ENCODE peak calls at places on chromosomes 6 and 20, in four cellular contexts. One of them, this sample, is unnamed.

GRCh38 chr6:108518714-108519576 is 41.8 kb upstream of the FOXO3 start:
- ATAC-seq in activated naive CD8-positive, alpha-beta T cell treated with anti-CD3 and anti-CD28 coated beads, Interleukin-2, amount 50 U/mL, for 24 hours: no peak
- ATAC-seq in K562: peak
- ATAC-seq in Panc1: peak
- ATAC-seq in this sample: no peak

GRCh38 chr6:105429676-105430075 is 26.8 kb upstream of the PREP start:
- ATAC-seq in activated naive CD8-positive, alpha-beta T cell treated with anti-CD3 and anti-CD28 coated beads, Interleukin-2, amount 50 U/mL, for 24 hours: no peak
- ATAC-seq in K562: no peak
- ATAC-seq in Panc1: no peak
- ATAC-seq in this sample: no peak

GRCh38 chr20:3452127-3452526 is 18.7 kb upstream of the ATRN start:
- ATAC-seq in activated naive CD8-positive, alpha-beta T cell treated with anti-CD3 and anti-CD28 coated beads, Interleukin-2, amount 50 U/mL, for 24 hours: no peak
- ATAC-seq in K562: no peak
- ATAC-seq in Panc1: no peak
- ATAC-seq in this sample: no peak

GRCh38 chr6:158531566-158531965 is 28.3 kb upstream of the TMEM181 start:
- ATAC-seq in activated naive CD8-positive, alpha-beta T cell treated with anti-CD3 and anti-CD28 coated beads, Interleukin-2, amount 50 U/mL, for 24 hours: no peak
- ATAC-seq in K562: no peak
- ATAC-seq in Panc1: no peak
- ATAC-seq in this sample: no peak

GRCh38 chr6:154485784-154486183 is 24.7 kb downstream of the CNKSR3 start:
- ATAC-seq in activated naive CD8-positive, alpha-beta T cell treated with anti-CD3 and anti-CD28 coated beads, Interleukin-2, amount 50 U/mL, for 24 hours: no peak
- ATAC-seq in K562: peak
- ATAC-seq in Panc1: no peak
- ATAC-seq in this sample: no peak

GRCh38 chr20:13546497-13547131 is 92.1 kb downstream of the TASP1 start:
- ATAC-seq in activated naive CD8-positive, alpha-beta T cell treated with anti-CD3 and anti-CD28 coated beads, Interleukin-2, amount 50 U/mL, for 24 hours: peak
- ATAC-seq in K562: peak
- ATAC-seq in Panc1: peak
- ATAC-seq in this sample: peak

GRCh38 chr6:135465307-135465706 is 32.2 kb downstream of the AHI1 start:
- ATAC-seq in activated naive CD8-positive, alpha-beta T cell treated with anti-CD3 and anti-CD28 coated beads, Interleukin-2, amount 50 U/mL, for 24 hours: no peak
- ATAC-seq in K562: no peak
- ATAC-seq in Panc1: no peak
- ATAC-seq in this sample: no peak

GRCh38 chr6:136761227-136761922 is 30.9 kb downstream of the MAP3K5 start:
- ATAC-seq in activated naive CD8-positive, alpha-beta T cell treated with anti-CD3 and anti-CD28 coated beads, Interleukin-2, amount 50 U/mL, for 24 hours: peak
- ATAC-seq in K562: peak
- ATAC-seq in Panc1: peak
- ATAC-seq in this sample: peak

GRCh38 chr6:26054659-26054936 is 32.6 kb upstream of the HFE start:
- ATAC-seq in activated naive CD8-positive, alpha-beta T cell treated with anti-CD3 and anti-CD28 coated beads, Interleukin-2, amount 50 U/mL, for 24 hours: no peak
- ATAC-seq in K562: no peak
- ATAC-seq in Panc1: no peak
- ATAC-seq in this sample: no peak

GRCh38 chr6:15914553-15914952 is 214.3 kb upstream of the MYLIP start:
- ATAC-seq in activated naive CD8-positive, alpha-beta T cell treated with anti-CD3 and anti-CD28 coated beads, Interleukin-2, amount 50 U/mL, for 24 hours: peak
- ATAC-seq in K562: no peak
- ATAC-seq in Panc1: no peak
- ATAC-seq in this sample: peak

GRCh38 chr20:62617711-62618483 is 24.4 kb upstream of the SLCO4A1 start:
- ATAC-seq in activated naive CD8-positive, alpha-beta T cell treated with anti-CD3 and anti-CD28 coated beads, Interleukin-2, amount 50 U/mL, for 24 hours: peak
- ATAC-seq in K562: no peak
- ATAC-seq in Panc1: peak
- ATAC-seq in this sample: peak

GRCh38 chr20:11112837-11113236 is 439.0 kb upstream of the JAG1 start:
- ATAC-seq in activated naive CD8-positive, alpha-beta T cell treated with anti-CD3 and anti-CD28 coated beads, Interleukin-2, amount 50 U/mL, for 24 hours: no peak
- ATAC-seq in K562: no peak
- ATAC-seq in Panc1: no peak
- ATAC-seq in this sample: no peak

GRCh38 chr20:55437778-55438417 is 567.4 kb downstream of the CBLN4 start:
- ATAC-seq in activated naive CD8-positive, alpha-beta T cell treated with anti-CD3 and anti-CD28 coated beads, Interleukin-2, amount 50 U/mL, for 24 hours: no peak
- ATAC-seq in K562: no peak
- ATAC-seq in Panc1: no peak
- ATAC-seq in this sample: no peak

GRCh38 chr6:135030532-135031178 is 24.0 kb downstream of the HBS1L start:
- ATAC-seq in activated naive CD8-positive, alpha-beta T cell treated with anti-CD3 and anti-CD28 coated beads, Interleukin-2, amount 50 U/mL, for 24 hours: peak
- ATAC-seq in K562: peak
- ATAC-seq in Panc1: no peak
- ATAC-seq in this sample: peak

GRCh38 chr6:100998111-100998510 is 117.0 kb upstream of the ASCC3 start:
- ATAC-seq in activated naive CD8-positive, alpha-beta T cell treated with anti-CD3 and anti-CD28 coated beads, Interleukin-2, amount 50 U/mL, for 24 hours: no peak
- ATAC-seq in K562: no peak
- ATAC-seq in Panc1: no peak
- ATAC-seq in this sample: no peak

GRCh38 chr6:11650711-11651110 is 113.2 kb downstream of the TMEM170B start:
- ATAC-seq in activated naive CD8-positive, alpha-beta T cell treated with anti-CD3 and anti-CD28 coated beads, Interleukin-2, amount 50 U/mL, for 24 hours: no peak
- ATAC-seq in K562: no peak
- ATAC-seq in Panc1: no peak
- ATAC-seq in this sample: no peak

GRCh38 chr6:84618046-84618752 is 146.2 kb downstream of the TBX18 start:
- ATAC-seq in activated naive CD8-positive, alpha-beta T cell treated with anti-CD3 and anti-CD28 coated beads, Interleukin-2, amount 50 U/mL, for 24 hours: no peak
- ATAC-seq in K562: no peak
- ATAC-seq in Panc1: no peak
- ATAC-seq in this sample: no peak

GRCh38 chr6:83417880-83418663 is 12.8 kb downstream of the ME1 start:
- ATAC-seq in activated naive CD8-positive, alpha-beta T cell treated with anti-CD3 and anti-CD28 coated beads, Interleukin-2, amount 50 U/mL, for 24 hours: no peak
- ATAC-seq in K562: peak
- ATAC-seq in Panc1: peak
- ATAC-seq in this sample: no peak

GRCh38 chr6:169568314-169569087 is 133.3 kb downstream of the WDR27 start:
- ATAC-seq in activated naive CD8-positive, alpha-beta T cell treated with anti-CD3 and anti-CD28 coated beads, Interleukin-2, amount 50 U/mL, for 24 hours: peak
- ATAC-seq in K562: no peak
- ATAC-seq in Panc1: no peak
- ATAC-seq in this sample: peak

GRCh38 chr6:44022296-44022661 is 105.0 kb downstream of the MRPL14 start:
- ATAC-seq in activated naive CD8-positive, alpha-beta T cell treated with anti-CD3 and anti-CD28 coated beads, Interleukin-2, amount 50 U/mL, for 24 hours: no peak
- ATAC-seq in K562: peak
- ATAC-seq in Panc1: peak
- ATAC-seq in this sample: no peak

GRCh38 chr6:10404799-10405524 is 9.9 kb downstream of the TFAP2A start:
- ATAC-seq in activated naive CD8-positive, alpha-beta T cell treated with anti-CD3 and anti-CD28 coated beads, Interleukin-2, amount 50 U/mL, for 24 hours: no peak
- ATAC-seq in K562: peak
- ATAC-seq in Panc1: peak
- ATAC-seq in this sample: no peak

GRCh38 chr6:56660374-56660730 is 17.7 kb upstream of the DST start:
- ATAC-seq in activated naive CD8-positive, alpha-beta T cell treated with anti-CD3 and anti-CD28 coated beads, Interleukin-2, amount 50 U/mL, for 24 hours: no peak
- ATAC-seq in K562: no peak
- ATAC-seq in Panc1: no peak
- ATAC-seq in this sample: no peak

GRCh38 chr6:37182736-37183590 is 13.0 kb downstream of the PIM1 start:
- ATAC-seq in activated naive CD8-positive, alpha-beta T cell treated with anti-CD3 and anti-CD28 coated beads, Interleukin-2, amount 50 U/mL, for 24 hours: peak
- ATAC-seq in K562: peak
- ATAC-seq in Panc1: no peak
- ATAC-seq in this sample: peak

GRCh38 chr20:32110173-32110704 is 725 bp downstream of the TM9SF4 start:
- ATAC-seq in activated naive CD8-positive, alpha-beta T cell treated with anti-CD3 and anti-CD28 coated beads, Interleukin-2, amount 50 U/mL, for 24 hours: no peak
- ATAC-seq in K562: no peak
- ATAC-seq in Panc1: no peak
- ATAC-seq in this sample: peak

GRCh38 chr6:168050861-168051586 is 28.0 kb downstream of the FRMD1 start:
- ATAC-seq in activated naive CD8-positive, alpha-beta T cell treated with anti-CD3 and anti-CD28 coated beads, Interleukin-2, amount 50 U/mL, for 24 hours: no peak
- ATAC-seq in K562: peak
- ATAC-seq in Panc1: peak
- ATAC-seq in this sample: no peak

GRCh38 chr6:168045141-168045691 is 33.8 kb downstream of the FRMD1 start:
- ATAC-seq in activated naive CD8-positive, alpha-beta T cell treated with anti-CD3 and anti-CD28 coated beads, Interleukin-2, amount 50 U/mL, for 24 hours: no peak
- ATAC-seq in K562: peak
- ATAC-seq in Panc1: peak
- ATAC-seq in this sample: no peak

GRCh38 chr20:19944772-19945459 is 72.2 kb upstream of the NAA20 start:
- ATAC-seq in activated naive CD8-positive, alpha-beta T cell treated with anti-CD3 and anti-CD28 coated beads, Interleukin-2, amount 50 U/mL, for 24 hours: peak
- ATAC-seq in K562: no peak
- ATAC-seq in Panc1: no peak
- ATAC-seq in this sample: peak

GRCh38 chr6:145318952-145319351 is 416.4 kb downstream of the EPM2A start:
- ATAC-seq in activated naive CD8-positive, alpha-beta T cell treated with anti-CD3 and anti-CD28 coated beads, Interleukin-2, amount 50 U/mL, for 24 hours: no peak
- ATAC-seq in K562: no peak
- ATAC-seq in Panc1: no peak
- ATAC-seq in this sample: no peak

GRCh38 chr6:15386756-15387112 is 140.9 kb downstream of the JARID2 start:
- ATAC-seq in activated naive CD8-positive, alpha-beta T cell treated with anti-CD3 and anti-CD28 coated beads, Interleukin-2, amount 50 U/mL, for 24 hours: peak
- ATAC-seq in K562: no peak
- ATAC-seq in Panc1: no peak
- ATAC-seq in this sample: peak

GRCh38 chr6:34663887-34664269 is 32.7 kb downstream of the ILRUN start:
- ATAC-seq in activated naive CD8-positive, alpha-beta T cell treated with anti-CD3 and anti-CD28 coated beads, Interleukin-2, amount 50 U/mL, for 24 hours: no peak
- ATAC-seq in K562: peak
- ATAC-seq in Panc1: no peak
- ATAC-seq in this sample: no peak

GRCh38 chr20:41232971-41233926 is 84.3 kb downstream of the ZHX3 start:
- ATAC-seq in activated naive CD8-positive, alpha-beta T cell treated with anti-CD3 and anti-CD28 coated beads, Interleukin-2, amount 50 U/mL, for 24 hours: no peak
- ATAC-seq in K562: no peak
- ATAC-seq in Panc1: peak
- ATAC-seq in this sample: peak